ENCODE peak calls at places on chromosomes 5 and 9, in seven cellular contexts. One of them, this sample, is unnamed.

GRCh38 chr5:136053336-136054121 is 24.7 kb downstream of the TGFBI start:
- DNase-seq in neuronal stem cell: no peak
- DNase-seq in H1: no peak
- DNase-seq in H9: no peak
- DNase-seq in mesendoderm: peak
- DNase-seq in mesenchymal stem cell: peak
- DNase-seq in IMR-90: peak
- DNase-seq in this sample: peak

GRCh38 chr5:180969406-180969805 is 19.2 kb upstream of the BTNL3 start:
- DNase-seq in mesendoderm: no peak
- DNase-seq in H9: no peak
- DNase-seq in neuronal stem cell: no peak
- DNase-seq in mesenchymal stem cell: no peak
- DNase-seq in H1: no peak
- DNase-seq in IMR-90: no peak
- DNase-seq in this sample: no peak

GRCh38 chr5:146662229-146662628 is 146.2 kb upstream of the GPR151 start:
- DNase-seq in mesenchymal stem cell: peak
- DNase-seq in neuronal stem cell: no peak
- DNase-seq in H9: no peak
- DNase-seq in mesendoderm: peak
- DNase-seq in H1: no peak
- DNase-seq in IMR-90: no peak
- DNase-seq in this sample: no peak

GRCh38 chr5:143648696-143649095 is 163.3 kb upstream of the HMHB1 start:
- DNase-seq in H1: peak
- DNase-seq in neuronal stem cell: no peak
- DNase-seq in mesendoderm: peak
- DNase-seq in H9: no peak
- DNase-seq in IMR-90: no peak
- DNase-seq in mesenchymal stem cell: no peak
- DNase-seq in this sample: no peak

GRCh38 chr5:135034963-135035677 is 1.1 kb upstream of the PITX1 start:
- DNase-seq in mesendoderm: no peak
- DNase-seq in H1: no peak
- DNase-seq in IMR-90: no peak
- DNase-seq in H9: no peak
- DNase-seq in neuronal stem cell: no peak
- DNase-seq in mesenchymal stem cell: no peak
- DNase-seq in this sample: no peak

GRCh38 chr5:101915559-101915958 is 380.5 kb downstream of the SLCO4C1 start:
- DNase-seq in neuronal stem cell: no peak
- DNase-seq in H9: no peak
- DNase-seq in IMR-90: no peak
- DNase-seq in H1: no peak
- DNase-seq in mesendoderm: peak
- DNase-seq in mesenchymal stem cell: peak
- DNase-seq in this sample: peak

GRCh38 chr5:141742866-141743651 is 61.0 kb upstream of the ARAP3 start:
- DNase-seq in neuronal stem cell: peak
- DNase-seq in mesendoderm: peak
- DNase-seq in IMR-90: peak
- DNase-seq in H9: peak
- DNase-seq in H1: no peak
- DNase-seq in mesenchymal stem cell: peak
- DNase-seq in this sample: no peak

GRCh38 chr5:40842351-40842750 is 1.2 kb downstream of the CARD6 start:
- DNase-seq in H9: no peak
- DNase-seq in mesenchymal stem cell: peak
- DNase-seq in IMR-90: peak
- DNase-seq in H1: no peak
- DNase-seq in neuronal stem cell: no peak
- DNase-seq in mesendoderm: no peak
- DNase-seq in this sample: no peak

GRCh38 chr5:92409131-92409530 is 1026.0 kb upstream of the ARRDC3 start:
- DNase-seq in neuronal stem cell: no peak
- DNase-seq in IMR-90: no peak
- DNase-seq in H1: no peak
- DNase-seq in H9: no peak
- DNase-seq in mesenchymal stem cell: no peak
- DNase-seq in mesendoderm: no peak
- DNase-seq in this sample: no peak

GRCh38 chr5:155886311-155887031 is 440.5 kb upstream of the SGCD start:
- DNase-seq in neuronal stem cell: no peak
- DNase-seq in H9: peak
- DNase-seq in H1: no peak
- DNase-seq in mesenchymal stem cell: no peak
- DNase-seq in IMR-90: no peak
- DNase-seq in mesendoderm: peak
- DNase-seq in this sample: no peak

GRCh38 chr5:17831279-17831678 is 197.0 kb downstream of the TAF11L14 start:
- DNase-seq in mesendoderm: no peak
- DNase-seq in H9: no peak
- DNase-seq in neuronal stem cell: no peak
- DNase-seq in mesenchymal stem cell: no peak
- DNase-seq in IMR-90: no peak
- DNase-seq in H1: no peak
- DNase-seq in this sample: peak

GRCh38 chr5:101658433-101658832 is 637.7 kb downstream of the SLCO4C1 start:
- DNase-seq in neuronal stem cell: no peak
- DNase-seq in mesendoderm: no peak
- DNase-seq in H9: no peak
- DNase-seq in IMR-90: no peak
- DNase-seq in H1: no peak
- DNase-seq in mesenchymal stem cell: no peak
- DNase-seq in this sample: no peak

GRCh38 chr9:114898741-114899140 is 31.6 kb downstream of the TNFSF8 start:
- DNase-seq in IMR-90: no peak
- DNase-seq in H9: no peak
- DNase-seq in neuronal stem cell: no peak
- DNase-seq in mesendoderm: peak
- DNase-seq in mesenchymal stem cell: peak
- DNase-seq in H1: no peak
- DNase-seq in this sample: no peak

GRCh38 chr9:136845465-136846261 is 3.4 kb downstream of the AJM1 start:
- DNase-seq in neuronal stem cell: no peak
- DNase-seq in H9: peak
- DNase-seq in IMR-90: no peak
- DNase-seq in mesenchymal stem cell: no peak
- DNase-seq in H1: no peak
- DNase-seq in mesendoderm: no peak
- DNase-seq in this sample: peak

GRCh38 chr9:109050444-109050843 is 37.1 kb upstream of the CTNNAL1 start:
- DNase-seq in mesendoderm: no peak
- DNase-seq in H9: no peak
- DNase-seq in IMR-90: no peak
- DNase-seq in H1: no peak
- DNase-seq in mesenchymal stem cell: no peak
- DNase-seq in neuronal stem cell: no peak
- DNase-seq in this sample: no peak

GRCh38 chr5:152688561-152689274 is 283.6 kb upstream of the NMUR2 start:
- DNase-seq in H9: no peak
- DNase-seq in IMR-90: peak
- DNase-seq in mesenchymal stem cell: peak
- DNase-seq in neuronal stem cell: no peak
- DNase-seq in H1: no peak
- DNase-seq in mesendoderm: peak
- DNase-seq in this sample: peak

GRCh38 chr5:136141561-136141960 is 8.9 kb downstream of the SMAD5 start:
- DNase-seq in mesenchymal stem cell: no peak
- DNase-seq in neuronal stem cell: no peak
- DNase-seq in IMR-90: no peak
- DNase-seq in mesendoderm: no peak
- DNase-seq in H9: no peak
- DNase-seq in H1: no peak
- DNase-seq in this sample: no peak

GRCh38 chr5:55993628-55994501 is 898 bp downstream of the IL6ST start:
- DNase-seq in IMR-90: no peak
- DNase-seq in mesendoderm: no peak
- DNase-seq in H9: no peak
- DNase-seq in neuronal stem cell: no peak
- DNase-seq in H1: no peak
- DNase-seq in mesenchymal stem cell: peak
- DNase-seq in this sample: peak

GRCh38 chr5:141245250-141245717 is at the start of gene PCDHB15:
- DNase-seq in neuronal stem cell: peak
- DNase-seq in mesendoderm: peak
- DNase-seq in H9: peak
- DNase-seq in H1: no peak
- DNase-seq in mesenchymal stem cell: peak
- DNase-seq in IMR-90: no peak
- DNase-seq in this sample: no peak

GRCh38 chr5:81239613-81240012 is 6.5 kb downstream of the CKMT2 start:
- DNase-seq in mesendoderm: no peak
- DNase-seq in neuronal stem cell: no peak
- DNase-seq in mesenchymal stem cell: no peak
- DNase-seq in IMR-90: no peak
- DNase-seq in H9: no peak
- DNase-seq in H1: no peak
- DNase-seq in this sample: no peak

GRCh38 chr5:67493676-67494075 is 297.1 kb upstream of the CD180 start:
- DNase-seq in neuronal stem cell: no peak
- DNase-seq in H1: no peak
- DNase-seq in mesenchymal stem cell: peak
- DNase-seq in mesendoderm: peak
- DNase-seq in IMR-90: no peak
- DNase-seq in H9: peak
- DNase-seq in this sample: peak

GRCh38 chr5:67490543-67491321 is 294.1 kb upstream of the CD180 start:
- DNase-seq in mesenchymal stem cell: peak
- DNase-seq in IMR-90: no peak
- DNase-seq in H1: no peak
- DNase-seq in H9: no peak
- DNase-seq in mesendoderm: no peak
- DNase-seq in neuronal stem cell: no peak
- DNase-seq in this sample: peak

GRCh38 chr5:67483453-67484030 is 286.9 kb upstream of the CD180 start:
- DNase-seq in H9: no peak
- DNase-seq in neuronal stem cell: no peak
- DNase-seq in mesenchymal stem cell: peak
- DNase-seq in H1: no peak
- DNase-seq in IMR-90: no peak
- DNase-seq in mesendoderm: no peak
- DNase-seq in this sample: no peak

GRCh38 chr5:67487862-67488261 is 291.3 kb upstream of the CD180 start:
- DNase-seq in H1: no peak
- DNase-seq in H9: no peak
- DNase-seq in IMR-90: no peak
- DNase-seq in mesendoderm: no peak
- DNase-seq in mesenchymal stem cell: no peak
- DNase-seq in neuronal stem cell: no peak
- DNase-seq in this sample: no peak
- H4K8ac ChIP-seq in H1: no peak
- H4K8ac ChIP-seq in H9: no peak
- H4K8ac ChIP-seq in IMR-90: no peak
- H4K8ac ChIP-seq in mesendoderm: no peak
- H4K8ac ChIP-seq in mesenchymal stem cell: no peak
- H4K8ac ChIP-seq in neuronal stem cell: no peak
- H4K8ac ChIP-seq in this sample: no peak

GRCh38 chr5:4226565-4226964 is 630.9 kb downstream of the IRX1 start:
- DNase-seq in mesenchymal stem cell: no peak
- DNase-seq in H1: no peak
- DNase-seq in neuronal stem cell: no peak
- DNase-seq in IMR-90: no peak
- DNase-seq in mesendoderm: no peak
- DNase-seq in H9: no peak
- DNase-seq in this sample: no peak

GRCh38 chr5:4228708-4229107 is 633.1 kb downstream of the IRX1 start:
- DNase-seq in H1: no peak
- DNase-seq in mesendoderm: no peak
- DNase-seq in mesenchymal stem cell: no peak
- DNase-seq in IMR-90: no peak
- DNase-seq in H9: no peak
- DNase-seq in neuronal stem cell: no peak
- DNase-seq in this sample: no peak

GRCh38 chr5:4225741-4226140 is 630.1 kb downstream of the IRX1 start:
- DNase-seq in mesendoderm: no peak
- DNase-seq in neuronal stem cell: no peak
- DNase-seq in H1: no peak
- DNase-seq in IMR-90: no peak
- DNase-seq in H9: no peak
- DNase-seq in mesenchymal stem cell: no peak
- DNase-seq in this sample: no peak

GRCh38 chr5:4220016-4220415 is 624.4 kb downstream of the IRX1 start:
- DNase-seq in neuronal stem cell: no peak
- DNase-seq in mesendoderm: no peak
- DNase-seq in mesenchymal stem cell: no peak
- DNase-seq in H1: no peak
- DNase-seq in IMR-90: no peak
- DNase-seq in H9: no peak
- DNase-seq in this sample: no peak

DNA sequence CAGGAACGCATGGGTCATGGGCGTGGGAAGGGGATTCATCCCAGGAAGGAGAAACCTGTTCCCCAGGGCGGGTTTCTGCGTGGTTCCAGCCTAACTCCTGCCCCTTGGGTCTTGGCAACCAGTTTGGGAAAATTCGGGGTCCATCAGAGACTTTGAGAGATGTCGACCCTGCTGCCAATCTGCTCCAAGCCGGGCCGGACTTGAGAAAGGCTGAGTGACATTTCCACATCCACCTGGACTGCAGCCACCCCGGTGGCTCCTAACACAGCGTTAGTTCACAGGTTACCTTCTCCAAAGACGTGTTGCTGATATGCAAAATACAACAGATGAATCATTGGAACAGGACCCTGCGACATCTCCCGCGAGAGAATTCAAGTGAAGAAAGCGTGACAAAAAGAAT is 627.2 kb downstream of the IRX1 start:
- DNase-seq in neuronal stem cell: no peak
- DNase-seq in H1: no peak
- DNase-seq in IMR-90: no peak
- DNase-seq in mesenchymal stem cell: no peak
- DNase-seq in H9: no peak
- DNase-seq in mesendoderm: no peak
- DNase-seq in this sample: no peak
- H4K8ac ChIP-seq in neuronal stem cell: no peak
- H4K8ac ChIP-seq in H1: no peak
- H4K8ac ChIP-seq in IMR-90: no peak
- H4K8ac ChIP-seq in mesenchymal stem cell: no peak
- H4K8ac ChIP-seq in H9: no peak
- H4K8ac ChIP-seq in mesendoderm: no peak
- H4K8ac ChIP-seq in this sample: no peak

GRCh38 chr9:96004384-96004783 is 128.9 kb downstream of the ERCC6L2 start:
- DNase-seq in mesendoderm: no peak
- DNase-seq in H9: no peak
- DNase-seq in H1: no peak
- DNase-seq in mesenchymal stem cell: no peak
- DNase-seq in IMR-90: no peak
- DNase-seq in neuronal stem cell: no peak
- DNase-seq in this sample: no peak
- H4K8ac ChIP-seq in mesendoderm: no peak
- H4K8ac ChIP-seq in H9: no peak
- H4K8ac ChIP-seq in H1: no peak
- H4K8ac ChIP-seq in mesenchymal stem cell: no peak
- H4K8ac ChIP-seq in IMR-90: no peak
- H4K8ac ChIP-seq in neuronal stem cell: no peak
- H4K8ac ChIP-seq in this sample: no peak

DNA sequence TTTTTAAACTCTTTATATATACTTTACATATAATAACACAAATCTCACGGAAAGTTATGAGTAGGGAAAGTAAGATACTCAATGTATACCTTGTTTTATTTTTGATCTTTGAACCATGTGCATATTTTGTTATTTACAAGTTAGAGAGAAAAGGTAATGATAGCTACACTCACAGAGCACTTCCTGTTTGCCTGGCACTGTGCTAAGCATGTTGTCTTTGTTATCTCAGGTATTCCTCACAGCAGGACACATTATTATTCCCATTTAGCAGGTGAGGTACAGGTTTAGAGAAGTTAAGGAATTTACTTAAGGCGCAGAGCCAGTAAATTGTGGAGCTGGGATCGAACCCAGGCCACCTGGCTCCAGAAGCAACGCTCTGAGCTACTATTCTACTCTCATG is 3.0 kb downstream of the C9 start:
- DNase-seq in H9: no peak
- DNase-seq in mesenchymal stem cell: no peak
- DNase-seq in neuronal stem cell: no peak
- DNase-seq in mesendoderm: no peak
- DNase-seq in H1: no peak
- DNase-seq in IMR-90: no peak
- DNase-seq in this sample: no peak
- H4K8ac ChIP-seq in H9: no peak
- H4K8ac ChIP-seq in mesenchymal stem cell: no peak
- H4K8ac ChIP-seq in neuronal stem cell: no peak
- H4K8ac ChIP-seq in mesendoderm: no peak
- H4K8ac ChIP-seq in H1: no peak
- H4K8ac ChIP-seq in IMR-90: no peak
- H4K8ac ChIP-seq in this sample: no peak